ENCODE peak calls at places on chromosome 6, in eight cellular contexts. D, X, F, C, T, M, Y and Q are unnamed samples.

GRCh38 chr6:165308926-165309731 is at the start of gene C6orf118:
- DNase-seq in D (no peak), X (no peak), F (no peak), C (no peak), T (no peak), M (no peak), Y (peak; percentile 93), Q (no peak)

GRCh38 chr6:139570166-139570565 is 195.7 kb upstream of the CITED2 start:
- DNase-seq in D (no peak), X (no peak), F (no peak), C (no peak), T (no peak), M (no peak), Y (no peak), Q (no peak)

GRCh38 chr6:77607004-77607403 is 45.8 kb upstream of the MEI4 start:
- DNase-seq in D (no peak), X (no peak), F (no peak), C (no peak), T (no peak), M (no peak), Y (no peak), Q (no peak)

GRCh38 chr6:109961666-109962065 is 16.4 kb upstream of the GPR6 start:
- DNase-seq in D (no peak), X (no peak), F (no peak), C (peak; percentile 76), T (no peak), M (no peak), Y (no peak), Q (no peak)

GRCh38 chr6:170264086-170264485 is 26.8 kb downstream of the DLL1 start:
- DNase-seq in D (no peak), X (no peak), F (no peak), C (no peak), T (no peak), M (no peak), Y (no peak), Q (no peak)

GRCh38 chr6:149320745-149321240 is 3.3 kb downstream of the TAB2 start:
- DNase-seq in D (no peak), X (no peak), F (no peak), C (no peak), T (no peak), M (no peak), Y (no peak), Q (no peak)

GRCh38 chr6:138607478-138608433 is 108.5 kb upstream of the NHSL1 start:
- DNase-seq in D (no peak), X (no peak), F (no peak), C (no peak), T (no peak), M (no peak), Y (no peak), Q (no peak)

GRCh38 chr6:42045538-42046460 is 4.5 kb upstream of the TAF8 start:
- DNase-seq in D (peak; percentile 99), X (peak; percentile 41), F (peak; percentile 95), C (peak; percentile 33), T (peak; percentile 97), M (peak; percentile 98), Y (peak; percentile 84), Q (peak; percentile 96)

GRCh38 chr6:130467146-130467545 is 101.3 kb downstream of the TMEM200A start:
- DNase-seq in D (no peak), X (no peak), F (no peak), C (no peak), T (no peak), M (no peak), Y (no peak), Q (no peak)

GRCh38 chr6:133992992-133993682 is 40.1 kb downstream of the TBPL1 start:
- DNase-seq in D (no peak), X (no peak), F (no peak), C (no peak), T (no peak), M (no peak), Y (no peak), Q (no peak)

GRCh38 chr6:1423578-1423977 is 34.2 kb downstream of the FOXF2 start:
- DNase-seq in D (no peak), X (no peak), F (no peak), C (no peak), T (no peak), M (no peak), Y (no peak), Q (no peak)

GRCh38 chr6:127402890-127403617 is 56.1 kb downstream of the KIAA0408 start:
- DNase-seq in D (no peak), X (no peak), F (no peak), C (no peak), T (no peak), M (no peak), Y (no peak), Q (no peak)

GRCh38 chr6:139540276-139540675 is 165.8 kb upstream of the CITED2 start:
- DNase-seq in D (peak; percentile 76), X (no peak), F (no peak), C (no peak), T (no peak), M (no peak), Y (no peak), Q (peak; percentile 35)

GRCh38 chr6:40349092-40349491 is 238.1 kb downstream of the LRFN2 start:
- DNase-seq in D (no peak), X (no peak), F (peak; percentile 67), C (no peak), T (no peak), M (peak; percentile 80), Y (no peak), Q (no peak)

GRCh38 chr6:32602403-32602802 is 12.8 kb upstream of the HLA-DRB1 start:
- DNase-seq in D (no peak), X (no peak), F (no peak), C (no peak), T (no peak), M (no peak), Y (no peak), Q (no peak)

GRCh38 chr6:3193102-3193837 is 34.2 kb downstream of the TUBB2B start:
- DNase-seq in D (no peak), X (no peak), F (no peak), C (no peak), T (no peak), M (no peak), Y (peak; percentile 49), Q (no peak)

GRCh38 chr6:100850174-100850573 is 31.0 kb downstream of the ASCC3 start:
- DNase-seq in D (no peak), X (no peak), F (no peak), C (no peak), T (no peak), M (no peak), Y (no peak), Q (no peak)

GRCh38 chr6:166800110-166800509 is 156.2 kb downstream of the RNASET2 start:
- DNase-seq in D (no peak), X (no peak), F (no peak), C (no peak), T (no peak), M (peak; percentile 66), Y (no peak), Q (no peak)

GRCh38 chr6:166802437-166802836 is 153.9 kb downstream of the RNASET2 start:
- DNase-seq in D (no peak), X (no peak), F (no peak), C (no peak), T (no peak), M (peak; percentile 45), Y (peak; percentile 26), Q (no peak)

GRCh38 chr6:166798652-166799051 is 157.7 kb downstream of the RNASET2 start:
- DNase-seq in D (no peak), X (no peak), F (no peak), C (no peak), T (no peak), M (no peak), Y (no peak), Q (no peak)

DNA sequence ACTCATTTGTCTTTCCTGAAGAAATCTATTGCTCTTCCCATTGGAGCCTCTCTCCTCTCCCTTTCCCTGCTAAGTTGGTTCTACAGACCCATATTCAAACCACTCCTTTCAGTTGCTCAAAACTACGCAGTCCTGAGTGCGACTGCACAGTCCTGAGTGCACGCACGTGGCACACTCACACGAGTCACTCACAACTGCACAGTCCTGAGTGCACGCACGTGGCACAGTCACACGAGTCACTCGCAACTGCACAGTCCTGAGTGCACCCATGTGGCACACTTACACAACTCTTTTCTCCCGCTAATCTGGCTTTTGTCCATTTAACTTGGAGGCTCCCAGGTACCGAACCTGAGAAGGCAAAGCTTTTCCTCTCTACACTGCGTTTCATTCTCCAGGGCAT is 159.7 kb downstream of the RNASET2 start:
- DNase-seq in D (no peak), X (no peak), F (no peak), C (no peak), T (no peak), M (no peak), Y (no peak), Q (no peak)
- TF ChIP-seq POLR2AphosphoS5 in D (no peak), X (no peak), F (no peak), C (no peak), T (no peak), M (no peak), Y (no peak), Q (no peak)

GRCh38 chr6:25174678-25175077 is 104.5 kb upstream of the CARMIL1 start:
- DNase-seq in D (no peak), X (no peak), F (no peak), C (no peak), T (no peak), M (no peak), Y (no peak), Q (no peak)

GRCh38 chr6:25177629-25178028 is 101.5 kb upstream of the CARMIL1 start:
- DNase-seq in D (no peak), X (no peak), F (no peak), C (no peak), T (no peak), M (no peak), Y (no peak), Q (no peak)

GRCh38 chr6:25175656-25176055 is 103.5 kb upstream of the CARMIL1 start:
- DNase-seq in D (no peak), X (no peak), F (no peak), C (no peak), T (no peak), M (no peak), Y (no peak), Q (no peak)

GRCh38 chr6:25175216-25175615 is 104.0 kb upstream of the CARMIL1 start:
- DNase-seq in D (no peak), X (no peak), F (no peak), C (no peak), T (no peak), M (no peak), Y (no peak), Q (peak; percentile 36)

GRCh38 chr6:25176466-25176865 is 102.7 kb upstream of the CARMIL1 start:
- DNase-seq in D (no peak), X (no peak), F (no peak), C (no peak), T (no peak), M (no peak), Y (no peak), Q (no peak)
- H3K4me1 ChIP-seq in D (peaks cover 74% of the 10 kb centered on the region), X (no peaks in the 10 kb centered on the region), F (peaks cover 45% of the 10 kb centered on the region), C (peaks cover 32% of the 10 kb centered on the region), T (no peaks in the 10 kb centered on the region), M (peaks cover 24% of the 10 kb centered on the region), Y (no peaks in the 10 kb centered on the region), Q (peaks cover 24% of the 10 kb centered on the region)

GRCh38 chr6:88143768-88144167 is 22.4 kb downstream of the CNR1 start:
- DNase-seq in D (no peak), X (no peak), F (no peak), C (no peak), T (no peak), M (no peak), Y (no peak), Q (no peak)
- TF ChIP-seq POLR2AphosphoS5 in D (no peak), X (no peak), F (no peak), C (no peak), T (no peak), M (no peak), Y (no peak), Q (no peak)

GRCh38 chr6:118660218-118660569 is 8.8 kb upstream of the CEP85L start:
- DNase-seq in D (no peak), X (peak; percentile 72), F (no peak), C (no peak), T (no peak), M (no peak), Y (no peak), Q (no peak)
- H3K4me1 ChIP-seq in D (peaks cover 28% of the 10 kb centered on the region), X (peaks cover 11% of the 10 kb centered on the region), F (peaks cover 8% of the 10 kb centered on the region), C (no peaks in the 10 kb centered on the region), T (peaks cover 6% of the 10 kb centered on the region), M (no peaks in the 10 kb centered on the region), Y (no peaks in the 10 kb centered on the region), Q (no peaks in the 10 kb centered on the region)